ENCODE peak calls at places on chromosomes 4 and X, in eight cellular contexts. R is psoas muscle, B is WERI-Rb-1, M is suprapubic skin, W is RWPE2, S is body of pancreas, Q is spleen, E is left ventricle myocardium inferior. P is an unnamed sample.

GRCh38 chr4:112895785-112896184 is 153.7 kb upstream of the ANK2 start:
- DNase-seq in R (no peak), B (peak), M (no peak), W (no peak), S (no peak), Q (no peak), E (no peak), P (no peak)

GRCh38 chr4:55318135-55318534 is 27.9 kb upstream of the SRD5A3 start:
- DNase-seq in R (no peak), B (no peak), M (no peak), W (no peak), S (no peak), Q (no peak), E (no peak), P (no peak)

GRCh38 chr4:36056128-36056527 is 188.2 kb downstream of the ARAP2 start:
- DNase-seq in R (no peak), B (no peak), M (no peak), W (no peak), S (no peak), Q (no peak), E (no peak), P (no peak)

GRCh38 chr4:39621582-39621981 is 17.1 kb downstream of the SMIM14 start:
- DNase-seq in R (peak), B (no peak), M (no peak), W (peak), S (peak), Q (no peak), E (no peak), P (peak)

GRCh38 chr4:34972189-34972588 is 1272.1 kb downstream of the ARAP2 start:
- DNase-seq in R (no peak), B (no peak), M (no peak), W (no peak), S (no peak), Q (no peak), E (no peak), P (no peak)

GRCh38 chr4:105620640-105621323 is 68.4 kb downstream of the ARHGEF38 start:
- DNase-seq in R (peak), B (no peak), M (no peak), W (no peak), S (peak), Q (no peak), E (no peak), P (no peak)

GRCh38 chrX:100615015-100615414 is 21.6 kb downstream of the TSPAN6 start:
- DNase-seq in R (no peak), B (no peak), M (no peak), W (no peak), S (peak), Q (no peak), E (no peak), P (no peak)

GRCh38 chrX:130826249-130826648 is 76.8 kb downstream of the ENOX2 start:
- DNase-seq in R (no peak), B (no peak), M (no peak), W (no peak), S (no peak), Q (no peak), E (no peak), P (no peak)

GRCh38 chr4:2746891-2747695 is 9.0 kb downstream of the TNIP2 start:
- DNase-seq in R (peak), B (no peak), M (no peak), W (no peak), S (no peak), Q (peak), E (no peak), P (no peak)

GRCh38 chr4:110516106-110516922 is 40.4 kb downstream of the ENPEP start:
- DNase-seq in R (peak), B (peak), M (peak), W (peak), S (peak), Q (peak), E (peak), P (peak)

GRCh38 chr4:96913437-96914075 is 1073.7 kb downstream of the PDHA2 start:
- DNase-seq in R (no peak), B (peak), M (no peak), W (no peak), S (no peak), Q (no peak), E (no peak), P (no peak)

GRCh38 chrX:45300638-45301037 is 100.0 kb upstream of the DIPK2B start:
- DNase-seq in R (no peak), B (no peak), M (no peak), W (no peak), S (no peak), Q (no peak), E (no peak), P (no peak)

GRCh38 chr4:156799121-156799589 is 172.4 kb downstream of the PDGFC start:
- DNase-seq in R (no peak), B (no peak), M (no peak), W (no peak), S (no peak), Q (no peak), E (no peak), P (no peak)

GRCh38 chr4:42401171-42401570 is 3.9 kb downstream of the SHISA3 start:
- DNase-seq in R (no peak), B (no peak), M (no peak), W (no peak), S (peak), Q (no peak), E (no peak), P (no peak)

GRCh38 chr4:78361621-78362120 is 189.9 kb upstream of the ANXA3 start:
- DNase-seq in R (no peak), B (no peak), M (no peak), W (no peak), S (no peak), Q (no peak), E (no peak), P (no peak)

GRCh38 chr4:76233967-76234678 is 17.4 kb upstream of the FAM47E start:
- DNase-seq in R (no peak), B (no peak), M (no peak), W (no peak), S (no peak), Q (no peak), E (no peak), P (no peak)

GRCh38 chr4:16230308-16230707 is 4.0 kb upstream of the TAPT1 start:
- DNase-seq in R (no peak), B (no peak), M (no peak), W (no peak), S (no peak), Q (no peak), E (no peak), P (no peak)

GRCh38 chr4:99856166-99856565 is 38.1 kb downstream of the LAMTOR3 start:
- DNase-seq in R (no peak), B (no peak), M (no peak), W (no peak), S (peak), Q (no peak), E (no peak), P (no peak)

GRCh38 chr4:57405359-57405758 is 295.2 kb upstream of the IGFBP7 start:
- DNase-seq in R (no peak), B (no peak), M (no peak), W (no peak), S (no peak), Q (no peak), E (no peak), P (no peak)

GRCh38 chr4:91840359-91840758 is 463.4 kb upstream of the GRID2 start:
- DNase-seq in R (no peak), B (no peak), M (no peak), W (no peak), S (no peak), Q (no peak), E (no peak), P (no peak)

GRCh38 chr4:6885953-6886557 is 23.6 kb upstream of the TBC1D14 start:
- DNase-seq in R (peak), B (peak), M (no peak), W (no peak), S (peak), Q (peak), E (peak), P (peak)

GRCh38 chr4:83618431-83618830 is 82.5 kb downstream of the GPAT3 start:
- DNase-seq in R (peak), B (no peak), M (no peak), W (no peak), S (peak), Q (no peak), E (peak), P (no peak)

GRCh38 chr4:68906238-68907137 is 45.1 kb downstream of the UGT2A3 start:
- DNase-seq in R (no peak), B (no peak), M (no peak), W (no peak), S (peak), Q (no peak), E (no peak), P (peak)

GRCh38 chr4:84498203-84499026 is 677 bp downstream of the NKX6-1 start:
- DNase-seq in R (no peak), B (no peak), M (no peak), W (no peak), S (peak), Q (no peak), E (no peak), P (no peak)

GRCh38 chr4:180669637-180670036 is 1573.6 kb upstream of the TENM3 start:
- DNase-seq in R (no peak), B (no peak), M (no peak), W (no peak), S (no peak), Q (no peak), E (no peak), P (no peak)

DNA sequence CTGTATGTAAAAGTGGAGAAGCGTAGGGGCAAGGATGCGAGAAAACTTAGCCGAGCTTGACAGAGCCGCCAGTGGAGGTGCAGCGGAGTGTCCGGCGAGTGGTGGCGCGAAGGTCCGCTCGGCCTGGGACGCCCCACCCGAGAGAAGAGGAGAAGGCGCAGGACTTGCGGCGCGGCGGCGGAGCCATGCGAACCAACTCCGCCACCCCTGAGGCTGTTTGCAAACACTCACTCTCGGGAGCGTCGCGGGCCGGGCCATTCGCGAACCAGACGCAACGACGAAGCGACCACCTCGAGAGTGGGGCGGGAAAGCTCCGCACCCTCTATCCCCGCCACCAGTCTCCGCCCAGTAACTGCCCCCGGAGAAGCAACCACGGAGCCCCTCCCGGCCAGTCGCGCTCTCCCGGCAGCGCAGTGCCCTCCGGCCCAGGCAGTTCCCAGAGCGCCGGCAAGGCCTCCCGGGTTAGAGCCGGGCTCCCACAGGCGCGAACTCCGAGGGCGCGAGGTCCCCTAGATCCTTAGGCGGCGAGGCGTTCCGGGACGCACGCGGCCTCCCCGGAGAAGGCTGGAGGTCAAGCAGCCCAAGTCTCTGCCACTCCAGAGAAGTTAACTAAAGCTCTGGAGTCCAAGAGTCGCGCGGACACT is 2.2 kb upstream of the MAB21L2 start:
- DNase-seq in R (peak), B (no peak), M (peak), W (no peak), S (no peak), Q (peak), E (peak), P (no peak)
- H3K4me3 ChIP-seq in R (peak), B (no peak), M (peak), W (no peak), S (no peak), Q (peak), E (peak), P (peak)

DNA sequence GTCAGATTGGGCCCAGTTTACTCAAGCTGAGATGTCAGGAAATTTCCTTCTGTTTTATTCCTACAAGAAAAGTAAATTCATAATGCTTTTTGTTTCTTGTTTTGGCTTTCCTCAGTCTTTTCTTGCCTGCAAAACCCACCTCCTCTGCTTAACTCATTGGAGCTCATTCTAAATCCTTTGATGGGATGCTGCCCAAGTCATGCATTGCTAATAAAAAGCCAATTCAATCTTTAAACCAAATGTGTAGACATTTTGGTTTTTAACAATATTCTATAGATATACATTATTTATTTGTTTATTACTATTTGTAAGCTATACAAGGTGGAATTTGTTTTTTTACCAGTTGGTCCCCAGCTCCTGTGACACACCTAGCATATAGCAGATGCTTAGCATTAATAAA is 13.2 kb upstream of the PDE5A start:
- DNase-seq in R (no peak), B (no peak), M (no peak), W (no peak), S (no peak), Q (no peak), E (no peak), P (no peak)
- H3K27ac ChIP-seq in R (no peak), B (no peak), M (no peak), W (no peak), S (no peak), Q (no peak), E (no peak), P (no peak)

DNA sequence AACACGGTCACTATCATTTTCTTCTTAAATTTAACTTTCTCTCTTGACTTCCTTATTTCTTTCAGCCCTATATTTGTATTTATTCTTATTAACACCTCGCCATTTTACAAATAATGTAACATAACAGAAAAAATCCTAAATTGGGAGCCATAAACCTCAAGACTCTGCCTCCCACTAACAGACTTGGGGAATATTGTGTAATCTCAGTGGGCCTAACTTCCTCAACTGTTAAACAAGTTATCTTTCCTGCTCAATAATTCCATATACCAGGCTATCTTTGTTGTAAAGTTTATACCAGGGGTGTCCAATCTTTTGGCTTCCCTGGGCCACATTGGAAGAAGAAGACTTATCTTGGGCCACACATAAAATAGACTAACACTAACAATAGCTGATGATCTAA is 26.2 kb downstream of the PRSS12 start:
- DNase-seq in R (no peak), B (no peak), M (no peak), W (no peak), S (no peak), Q (no peak), E (no peak), P (no peak)
- H3K4me3 ChIP-seq in R (no peak), B (no peak), M (no peak), W (no peak), S (no peak), Q (no peak), E (no peak), P (no peak)

GRCh38 chr4:23881052-23881501 is 8.8 kb downstream of the PPARGC1A start:
- DNase-seq in R (no peak), B (no peak), M (no peak), W (no peak), S (no peak), Q (no peak), E (no peak), P (no peak)

GRCh38 chr4:23876418-23877089 is 13.3 kb downstream of the PPARGC1A start:
- DNase-seq in R (no peak), B (no peak), M (no peak), W (no peak), S (no peak), Q (no peak), E (no peak), P (no peak)

GRCh38 chr4:23877758-23878229 is 12.1 kb downstream of the PPARGC1A start:
- DNase-seq in R (no peak), B (no peak), M (no peak), W (no peak), S (no peak), Q (no peak), E (no peak), P (no peak)

GRCh38 chr4:23878235-23878861 is 11.5 kb downstream of the PPARGC1A start:
- DNase-seq in R (no peak), B (no peak), M (no peak), W (no peak), S (no peak), Q (no peak), E (no peak), P (no peak)

GRCh38 chr4:23878912-23879732 is 10.7 kb downstream of the PPARGC1A start:
- DNase-seq in R (no peak), B (no peak), M (no peak), W (no peak), S (no peak), Q (no peak), E (no peak), P (no peak)
- H3K27ac ChIP-seq in R (peak), B (no peak), M (peak), W (no peak), S (peak), Q (no peak), E (peak), P (peak)

GRCh38 chrX:2578864-2579263 is 78.1 kb upstream of the DHRSX start:
- DNase-seq in R (no peak), B (no peak), M (no peak), W (no peak), S (no peak), Q (no peak), E (no peak), P (no peak)

GRCh38 chrX:2574271-2574670 is 73.5 kb upstream of the DHRSX start:
- DNase-seq in R (no peak), B (no peak), M (no peak), W (no peak), S (no peak), Q (no peak), E (no peak), P (no peak)

GRCh38 chrX:2576793-2577192 is 76.0 kb upstream of the DHRSX start:
- DNase-seq in R (no peak), B (no peak), M (no peak), W (no peak), S (no peak), Q (no peak), E (no peak), P (no peak)

GRCh38 chrX:2581296-2581695 is 80.5 kb upstream of the DHRSX start:
- DNase-seq in R (no peak), B (no peak), M (no peak), W (no peak), S (no peak), Q (no peak), E (no peak), P (no peak)

DNA sequence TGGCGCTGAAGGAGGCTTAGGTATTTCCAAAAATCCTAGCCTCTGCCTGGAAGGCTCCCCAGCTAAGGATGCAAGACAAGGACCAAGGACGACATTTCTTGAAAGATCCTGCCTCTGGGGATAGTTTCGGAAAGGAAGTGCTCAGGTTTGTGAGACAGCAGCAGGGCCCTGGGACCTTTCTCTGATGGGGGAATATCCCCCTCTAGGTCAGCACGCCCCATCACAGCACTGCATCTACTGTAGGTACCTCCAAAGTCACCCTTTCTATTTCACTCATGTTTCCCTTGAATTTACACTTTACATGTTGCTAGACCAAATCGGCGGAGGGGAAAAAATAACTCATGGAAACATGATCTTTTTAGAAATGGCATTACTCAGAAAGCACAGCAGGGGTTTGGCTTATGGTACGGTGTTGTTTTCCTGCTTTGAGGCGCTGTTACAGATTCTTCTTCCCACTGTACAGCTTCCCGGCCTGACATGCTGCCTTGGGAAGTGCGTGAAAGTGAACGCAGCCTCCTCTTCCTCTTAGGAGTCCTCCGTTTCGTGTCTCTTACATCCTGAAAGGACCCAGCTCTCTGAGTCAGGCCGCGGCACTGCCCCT is 77.2 kb upstream of the DHRSX start:
- DNase-seq in R (no peak), B (no peak), M (no peak), W (no peak), S (no peak), Q (no peak), E (no peak), P (no peak)
- H3K4me3 ChIP-seq in R (no peak), B (peak), M (no peak), W (no peak), S (no peak), Q (no peak), E (no peak), P (no peak)

GRCh38 chrX:40644821-40645358 is 2.5 kb downstream of the CXorf38 start:
- DNase-seq in R (peak), B (no peak), M (peak), W (no peak), S (peak), Q (peak), E (peak), P (peak)
- H3K27ac ChIP-seq in R (peak), B (no peak), M (peak), W (peak), S (peak), Q (peak), E (peak), P (peak)

DNA sequence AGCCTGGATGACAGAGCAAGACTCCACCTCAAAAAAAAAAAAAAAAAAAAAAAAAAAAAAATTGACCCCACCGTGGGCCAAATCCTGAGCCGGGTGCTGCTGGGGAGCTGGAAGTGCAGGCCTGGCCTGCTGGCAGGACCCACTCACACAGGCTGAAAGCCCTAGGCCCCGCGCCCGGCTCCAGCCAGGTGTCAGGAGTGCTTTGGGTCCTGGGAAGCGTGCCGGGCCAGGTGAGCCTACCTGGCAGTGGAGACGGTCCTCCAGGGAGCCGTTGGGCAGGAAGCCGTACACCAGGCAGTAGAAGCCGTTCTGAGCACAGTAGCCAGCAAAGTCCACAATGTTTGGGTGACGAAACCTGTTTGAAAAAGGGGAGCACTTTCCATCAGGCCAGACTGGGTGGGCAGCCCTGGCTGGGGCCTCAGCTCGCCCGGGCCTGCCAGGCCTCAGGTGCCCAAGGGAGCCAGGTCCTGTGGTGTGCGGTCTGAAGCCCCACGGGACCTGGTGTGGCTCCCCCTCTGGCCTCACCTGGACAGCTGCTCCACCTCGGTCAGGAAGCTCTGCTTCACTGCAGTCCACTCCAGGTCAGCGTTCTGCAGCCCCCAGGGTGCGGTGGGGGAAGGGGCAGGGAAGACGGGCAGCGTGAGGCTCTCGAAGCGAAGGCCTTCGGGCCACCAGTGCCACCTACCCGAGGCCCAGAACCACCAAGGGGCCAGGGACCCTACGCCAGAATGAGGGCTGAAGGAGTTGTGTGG is 1.8 kb downstream of the IRAK1 start:
- DNase-seq in R (no peak), B (no peak), M (no peak), W (no peak), S (no peak), Q (no peak), E (no peak), P (no peak)
- H3K4me3 ChIP-seq in R (peak), B (no peak), M (peak), W (peak), S (no peak), Q (peak), E (no peak), P (no peak)

P was measured in right atrium auricular region.